ENCODE peak calls at places on chromosomes 3 and 15, in nine cellular contexts. I is GF-D8, D is aorta, E is left ventricle myocardium inferior, R is HCT116, K is AML-193, M is memory B cell, Z is germinal center, T is lower lobe of right lung. P is an unnamed sample.
A peak's percentile ranks its signal among the peaks of the same experiment; 100 is the strongest.

GRCh38 chr3:32453346-32453745 is 49.3 kb downstream of the CMTM6 start:
- DNase-seq in I (no peak), D (no peak), E (no peak), R (no peak), K (no peak), M (no peak), Z (no peak), T (no peak), P (no peak)

GRCh38 chr15:68620721-68621528 is 42.1 kb downstream of the CORO2B start:
- DNase-seq in I (no peak), D (peak; percentile 88), E (peak; percentile 91), R (no peak), K (no peak), M (no peak), Z (no peak), T (peak; percentile 70), P (no peak)

GRCh38 chr3:8655387-8655835 is 10.8 kb upstream of the SSUH2 start:
- DNase-seq in I (no peak), D (no peak), E (no peak), R (no peak), K (no peak), M (no peak), Z (no peak), T (no peak), P (no peak)

GRCh38 chr15:58190419-58190818 is 52.2 kb downstream of the AQP9 start:
- DNase-seq in I (no peak), D (no peak), E (no peak), R (peak; percentile 7), K (no peak), M (no peak), Z (no peak), T (no peak), P (no peak)

GRCh38 chr3:88528494-88528893 is 378.7 kb downstream of the C3orf38 start:
- DNase-seq in I (no peak), D (no peak), E (no peak), R (no peak), K (no peak), M (no peak), Z (no peak), T (no peak), P (no peak)

GRCh38 chr15:81038975-81039607 is 38.4 kb downstream of the TLNRD1 start:
- DNase-seq in I (no peak), D (no peak), E (no peak), R (no peak), K (no peak), M (no peak), Z (no peak), T (no peak), P (no peak)

GRCh38 chr3:169811606-169812123 is 1.0 kb upstream of the LRRIQ4 start:
- DNase-seq in I (peak; percentile 47), D (no peak), E (no peak), R (no peak), K (peak; percentile 78), M (no peak), Z (peak; percentile 57), T (no peak), P (no peak)

GRCh38 chr15:101170568-101171350 is 81.1 kb downstream of the CHSY1 start:
- DNase-seq in I (no peak), D (peak; percentile 81), E (no peak), R (no peak), K (no peak), M (no peak), Z (no peak), T (no peak), P (no peak)

GRCh38 chr3:155302891-155303290 is 9.4 kb upstream of the STRIT1 start:
- DNase-seq in I (no peak), D (no peak), E (no peak), R (no peak), K (no peak), M (no peak), Z (no peak), T (no peak), P (no peak)

GRCh38 chr3:194875581-194876402 is 190.1 kb downstream of the FAM43A start:
- DNase-seq in I (no peak), D (peak; percentile 41), E (no peak), R (no peak), K (no peak), M (no peak), Z (no peak), T (no peak), P (no peak)

GRCh38 chr3:195570912-195571311 is 12.8 kb downstream of the APOD start:
- DNase-seq in I (no peak), D (no peak), E (no peak), R (no peak), K (no peak), M (no peak), Z (no peak), T (no peak), P (no peak)

GRCh38 chr3:61521229-61521628 is 40.1 kb upstream of the PTPRG start:
- DNase-seq in I (no peak), D (no peak), E (no peak), R (no peak), K (no peak), M (no peak), Z (peak; percentile 58), T (no peak), P (no peak)

GRCh38 chr3:54053201-54053600 is 69.2 kb upstream of the CACNA2D3 start:
- DNase-seq in I (no peak), D (no peak), E (no peak), R (no peak), K (no peak), M (no peak), Z (no peak), T (peak; percentile 51), P (no peak)

GRCh38 chr3:2597615-2598014 is 498.9 kb downstream of the CNTN4 start:
- DNase-seq in I (no peak), D (no peak), E (no peak), R (no peak), K (no peak), M (no peak), Z (no peak), T (no peak), P (no peak)

GRCh38 chr3:170418422-170419300 is at the start of gene CLDN11:
- DNase-seq in I (no peak), D (no peak), E (peak; percentile 40), R (no peak), K (no peak), M (no peak), Z (peak; percentile 39), T (no peak), P (no peak)

GRCh38 chr15:29668120-29668602 is 154.1 kb downstream of the TJP1 start:
- DNase-seq in I (no peak), D (peak; percentile 66), E (no peak), R (peak; percentile 93), K (no peak), M (no peak), Z (peak; percentile 57), T (peak; percentile 79), P (no peak)

GRCh38 chr3:81980566-81981494 is 219.4 kb upstream of the GBE1 start:
- DNase-seq in I (no peak), D (no peak), E (no peak), R (peak; percentile 40), K (no peak), M (no peak), Z (no peak), T (no peak), P (no peak)

GRCh38 chr15:99224815-99225214 is 24.6 kb downstream of the TTC23 start:
- DNase-seq in I (no peak), D (no peak), E (no peak), R (no peak), K (no peak), M (no peak), Z (no peak), T (no peak), P (no peak)

GRCh38 chr15:90790057-90790456 is 72.9 kb downstream of the BLM start:
- DNase-seq in I (no peak), D (no peak), E (no peak), R (no peak), K (no peak), M (no peak), Z (no peak), T (no peak), P (no peak)

GRCh38 chr3:46883252-46884185 is 6.0 kb downstream of the PTH1R start:
- DNase-seq in I (no peak), D (no peak), E (no peak), R (no peak), K (no peak), M (no peak), Z (peak; percentile 33), T (no peak), P (no peak)

GRCh38 chr3:191369081-191370010 is 39.0 kb upstream of the UTS2B start:
- DNase-seq in I (no peak), D (no peak), E (no peak), R (no peak), K (no peak), M (no peak), Z (no peak), T (no peak), P (no peak)

GRCh38 chr3:30471076-30471475 is 135.3 kb upstream of the TGFBR2 start:
- DNase-seq in I (no peak), D (no peak), E (no peak), R (no peak), K (no peak), M (no peak), Z (no peak), T (no peak), P (no peak)

P was measured in SIG-M5.